ENCODE peak calls at places on chromosomes 13 and 19, in six cellular contexts. M is testis, G is pancreas, P is progenitor cell of endocrine pancreas, I is endothelial cell, O is adrenal gland. C is an unnamed sample.
A peak's percentile ranks its signal among the peaks of the same experiment; 100 is the strongest.

GRCh38 chr13:46575843-46576242 is 22.9 kb downstream of the LRCH1 start:
- DNase-seq in M (no peak), G (no peak), P (no peak), I (no peak), O (peak; percentile 38), C (peak; percentile 82)

GRCh38 chr13:99657848-99658265 is 156.6 kb downstream of the TM9SF2 start:
- DNase-seq in M (peak; percentile 64), G (no peak), P (peak; percentile 34), I (peak; percentile 55), O (no peak), C (no peak)

GRCh38 chr13:76292726-76293125 is 593.5 kb downstream of the KCTD12 start:
- DNase-seq in M (no peak), G (no peak), P (no peak), I (no peak), O (no peak), C (no peak)

GRCh38 chr13:113527272-113527958 is 36.9 kb upstream of the DCUN1D2 start:
- DNase-seq in M (no peak), G (no peak), P (no peak), I (no peak), O (peak; percentile 9), C (no peak)

GRCh38 chr13:113631341-113632095 is 26.5 kb downstream of the ATP4B start:
- DNase-seq in M (no peak), G (no peak), P (no peak), I (no peak), O (no peak), C (no peak)

GRCh38 chr19:28881616-28882015 is 331.3 kb downstream of the UQCRFS1 start:
- DNase-seq in M (peak; percentile 21), G (no peak), P (no peak), I (no peak), O (no peak), C (no peak)

GRCh38 chr19:17196610-17197009 is 18.5 kb upstream of the USE1 start:
- DNase-seq in M (no peak), G (no peak), P (no peak), I (no peak), O (no peak), C (no peak)

GRCh38 chr19:16216744-16217670 is 19.3 kb downstream of the AP1M1 start:
- DNase-seq in M (no peak), G (no peak), P (no peak), I (no peak), O (no peak), C (no peak)

GRCh38 chr19:48844472-48844871 is 8.2 kb upstream of the HSD17B14 start:
- DNase-seq in M (peak; percentile 56), G (no peak), P (no peak), I (no peak), O (no peak), C (peak; percentile 73)

GRCh38 chr13:97318532-97318931 is 96.4 kb downstream of the MBNL2 start:
- DNase-seq in M (no peak), G (no peak), P (no peak), I (no peak), O (no peak), C (no peak)

GRCh38 chr19:8305798-8306197 is 2.4 kb downstream of the CD320 start:
- DNase-seq in M (no peak), G (peak; percentile 6), P (peak; percentile 5), I (no peak), O (peak; percentile 18), C (peak; percentile 0)

GRCh38 chr19:39097721-39098120 is 13.6 kb downstream of the ACP7 start:
- DNase-seq in M (no peak), G (no peak), P (no peak), I (no peak), O (no peak), C (no peak)

DNA sequence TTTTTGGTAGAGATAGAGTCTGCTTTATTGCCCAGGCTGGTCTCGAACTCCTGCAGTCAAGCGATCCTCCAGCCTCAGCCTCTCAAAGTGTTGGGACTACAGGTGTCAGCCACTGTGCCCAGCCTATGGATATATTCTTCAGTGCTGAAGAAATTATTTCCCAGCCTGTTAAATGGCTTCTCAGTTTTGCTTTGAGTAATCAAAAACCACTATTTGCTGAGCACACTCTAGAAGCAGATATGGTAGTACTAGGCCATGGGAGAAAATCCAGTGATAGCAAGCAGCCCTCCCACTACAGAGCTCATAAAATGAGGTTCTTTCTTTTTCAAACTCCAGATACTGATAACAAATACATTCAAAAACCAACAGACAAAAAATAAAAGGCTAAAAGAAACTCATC is 80.6 kb upstream of the CLDN10 start:
- DNase-seq in M (no peak), G (no peak), P (no peak), I (no peak), O (no peak), C (no peak)
- TF ChIP-seq CTCF in M (no peak), G (no peak), P (no peak), I (no peak), O (no peak), C (no peak)

GRCh38 chr13:94140027-94140426 is 339.5 kb downstream of the DCT start:
- DNase-seq in M (no peak), G (no peak), P (no peak), I (no peak), O (no peak), C (no peak)

GRCh38 chr13:94143624-94144350 is 335.7 kb downstream of the DCT start:
- DNase-seq in M (no peak), G (no peak), P (no peak), I (no peak), O (no peak), C (no peak)

GRCh38 chr13:94139393-94139995 is 340.0 kb downstream of the DCT start:
- DNase-seq in M (no peak), G (no peak), P (no peak), I (no peak), O (no peak), C (no peak)

GRCh38 chr13:94138831-94139230 is 340.7 kb downstream of the DCT start:
- DNase-seq in M (no peak), G (no peak), P (no peak), I (no peak), O (no peak), C (no peak)
- TF ChIP-seq CTCF in M (no peak), G (no peak), P (no peak), I (no peak), O (no peak), C (no peak)

DNA sequence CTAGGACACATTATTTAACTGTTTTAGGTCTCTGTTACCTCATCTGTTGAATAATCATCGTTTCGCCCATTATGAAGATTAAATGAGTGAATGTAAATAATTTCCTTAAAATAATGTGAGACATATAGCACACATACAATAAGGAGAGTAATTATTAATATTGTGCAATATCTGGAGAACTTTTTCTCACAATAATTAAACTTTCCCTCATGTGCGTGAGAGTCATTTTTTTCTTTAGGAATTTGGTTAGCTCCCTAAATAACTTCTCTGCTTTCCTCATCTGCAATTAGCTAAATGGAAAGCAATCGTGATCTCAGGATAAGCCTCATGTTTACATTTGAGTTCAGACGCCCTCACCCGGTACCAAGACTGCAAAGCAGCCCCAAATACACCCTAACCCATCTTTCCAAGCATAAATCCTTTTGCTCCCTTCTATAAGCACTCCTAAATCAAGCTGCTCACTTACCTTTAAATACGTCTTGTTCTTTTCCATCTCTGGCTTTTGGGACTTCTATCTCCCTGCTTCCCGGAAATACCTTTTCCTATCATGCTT is 78.8 kb downstream of the MZT1 start:
- DNase-seq in M (no peak), G (no peak), P (no peak), I (no peak), O (no peak), C (no peak)
- TF ChIP-seq CTCF in M (no peak), G (no peak), P (peak; percentile 42), I (no peak), O (no peak), C (no peak)

GRCh38 chr19:3387645-3388589 is 21.5 kb downstream of the NFIC start:
- DNase-seq in M (peak; percentile 86), G (peak; percentile 93), P (no peak), I (no peak), O (peak; percentile 93), C (no peak)
- TF ChIP-seq CTCF in M (no peak), G (no peak), P (no peak), I (no peak), O (no peak), C (no peak)

DNA sequence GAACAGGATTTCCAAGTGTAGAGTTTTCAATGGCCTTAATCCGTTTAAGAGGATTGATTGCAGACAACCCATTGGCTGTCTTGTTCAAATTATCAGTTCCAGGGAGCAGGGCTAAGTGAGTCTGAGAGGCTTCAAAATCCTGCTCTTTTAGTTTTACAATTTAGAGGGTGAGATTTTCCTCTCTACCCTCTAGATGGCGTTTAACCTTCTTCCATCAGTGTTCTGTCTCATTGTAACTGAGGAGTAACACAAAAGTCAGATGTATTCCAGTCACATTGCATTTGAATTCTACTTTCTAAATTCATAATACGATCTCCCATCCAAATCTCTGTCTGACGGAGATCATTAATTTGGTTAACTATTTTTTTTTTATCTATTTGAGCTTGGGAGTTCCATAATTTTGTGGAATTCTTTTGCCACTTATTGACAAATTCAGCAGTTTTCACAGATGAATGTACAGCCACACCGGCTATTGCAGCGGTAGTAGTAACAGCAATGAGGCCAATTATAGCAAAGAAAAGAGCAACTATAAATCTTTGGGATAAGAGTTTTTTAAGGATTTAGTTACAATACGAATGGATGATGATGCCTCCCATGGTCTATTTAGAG is 7.8 kb upstream of the C19orf84 start:
- DNase-seq in M (no peak), G (no peak), P (no peak), I (no peak), O (no peak), C (peak; percentile 50)
- TF ChIP-seq CTCF in M (peak; percentile 19), G (peak; percentile 14), P (peak; percentile 59), I (no peak), O (peak; percentile 21), C (peak; percentile 74)

GRCh38 chr19:3557461-3558248 is at the start of gene MFSD12:
- DNase-seq in M (peak; percentile 94), G (peak; percentile 91), P (peak; percentile 89), I (peak; percentile 92), O (peak; percentile 95), C (peak; percentile 91)

GRCh38 chr19:3554254-3555083 is 2.9 kb downstream of the MFSD12 start:
- DNase-seq in M (no peak), G (no peak), P (no peak), I (no peak), O (no peak), C (no peak)

GRCh38 chr19:3555653-3556422 is 1.5 kb downstream of the MFSD12 start:
- DNase-seq in M (no peak), G (no peak), P (no peak), I (no peak), O (no peak), C (no peak)

GRCh38 chr19:3556423-3556977 is 886 bp downstream of the MFSD12 start:
- DNase-seq in M (no peak), G (peak; percentile 18), P (no peak), I (no peak), O (no peak), C (no peak)

DNA sequence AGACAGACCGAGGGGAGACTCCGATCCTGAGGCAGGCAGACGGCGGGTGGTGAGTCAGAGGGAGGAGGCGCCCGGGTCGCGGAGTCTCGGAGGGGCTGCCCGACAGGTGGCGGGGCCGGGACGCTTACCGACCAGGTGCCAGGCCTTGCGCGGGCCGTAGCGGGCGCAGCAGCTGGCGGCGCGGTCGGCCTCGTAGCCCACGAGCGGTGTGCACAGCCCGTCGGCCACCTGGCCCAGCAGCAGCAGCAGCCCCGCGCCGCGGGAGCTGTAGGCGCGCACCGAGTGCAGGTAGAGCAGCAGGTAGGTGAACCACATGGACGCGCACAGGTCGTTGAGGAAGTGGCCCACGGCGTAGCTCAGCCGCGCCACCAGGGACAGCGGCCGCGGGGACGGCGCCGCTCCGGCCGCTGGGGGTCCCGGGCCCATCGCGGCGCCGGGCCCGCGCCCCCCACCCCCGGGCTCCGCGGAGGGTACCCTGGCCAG is 367 bp downstream of the MFSD12 start:
- DNase-seq in M (no peak), G (peak; percentile 30), P (no peak), I (no peak), O (peak; percentile 56), C (peak; percentile 29)
- TF ChIP-seq CTCF in M (no peak), G (no peak), P (peak; percentile 22), I (no peak), O (no peak), C (peak; percentile 35)

C was measured in HFFc6.